ENCODE peak calls at places on chromosomes 4 and X, in seven cellular contexts. I is mesendoderm, W is Peyer's patch, R is brain microvascular endothelial cell, C is neuronal stem cell, Q is kidney, O is right lobe of liver. D is an unnamed sample.

GRCh38 chrX:141668371-141668770 is 30.2 kb downstream of the SPANXD start:
- DNase-seq in I (no peak), W (no peak), R (no peak), C (no peak), Q (no peak), O (no peak), D (no peak)

GRCh38 chr4:7989654-7990053 is 50.0 kb upstream of the AFAP1 start:
- DNase-seq in I (no peak), W (no peak), R (no peak), C (no peak), Q (no peak), O (no peak), D (no peak)

GRCh38 chr4:183758006-183758734 is 99.1 kb downstream of the TRAPPC11 start:
- DNase-seq in I (peak), W (no peak), R (no peak), C (peak), Q (peak), O (peak), D (no peak)

GRCh38 chrX:32614707-32615106 is 596.6 kb downstream of the DMD start:
- DNase-seq in I (no peak), W (no peak), R (no peak), C (no peak), Q (no peak), O (no peak), D (no peak)

GRCh38 chr4:142406917-142407501 is 439.1 kb downstream of the INPP4B start:
- DNase-seq in I (no peak), W (no peak), R (no peak), C (no peak), Q (no peak), O (no peak), D (no peak)

GRCh38 chr4:56505269-56506109 is at the start of gene ARL9:
- DNase-seq in I (peak), W (peak), R (peak), C (peak), Q (peak), O (peak), D (peak)

GRCh38 chr4:143296397-143297067 is 40.1 kb upstream of the GAB1 start:
- DNase-seq in I (no peak), W (no peak), R (no peak), C (no peak), Q (no peak), O (no peak), D (no peak)

GRCh38 chr4:82745173-82745842 is 53.3 kb downstream of the SCD5 start:
- DNase-seq in I (peak), W (no peak), R (peak), C (peak), Q (no peak), O (no peak), D (peak)

GRCh38 chrX:103151799-103152198 is 58.9 kb upstream of the NXF3 start:
- DNase-seq in I (peak), W (no peak), R (no peak), C (no peak), Q (no peak), O (no peak), D (no peak)

GRCh38 chr4:28966982-28967381 is 1753.2 kb upstream of the PCDH7 start:
- DNase-seq in I (peak), W (no peak), R (peak), C (no peak), Q (no peak), O (no peak), D (no peak)

GRCh38 chrX:1593286-1594271 is 2.2 kb downstream of the AKAP17A start:
- DNase-seq in I (no peak), W (no peak), R (no peak), C (no peak), Q (no peak), O (no peak), D (no peak)

GRCh38 chrX:1591102-1591862 is at the start of gene AKAP17A:
- DNase-seq in I (peak), W (peak), R (peak), C (peak), Q (peak), O (peak), D (peak)

GRCh38 chrX:1592128-1592862 is 891 bp downstream of the AKAP17A start:
- DNase-seq in I (peak), W (no peak), R (peak), C (no peak), Q (peak), O (peak), D (no peak)

GRCh38 chrX:1591863-1592127 is 391 bp downstream of the AKAP17A start:
- DNase-seq in I (no peak), W (no peak), R (no peak), C (no peak), Q (no peak), O (no peak), D (no peak)

GRCh38 chrX:1592863-1593201 is 1.4 kb downstream of the AKAP17A start:
- DNase-seq in I (no peak), W (no peak), R (no peak), C (no peak), Q (no peak), O (no peak), D (no peak)
- H3K4me3 ChIP-seq in I (peak), W (peak), R (peak), C (peak), Q (peak), O (peak), D (peak)

GRCh38 chr4:87391783-87392054 is 731 bp upstream of the HSD17B11 start:
- DNase-seq in I (no peak), W (no peak), R (no peak), C (no peak), Q (no peak), O (no peak), D (no peak)

GRCh38 chr4:87392183-87392582 is 1.2 kb upstream of the HSD17B11 start:
- DNase-seq in I (no peak), W (no peak), R (no peak), C (no peak), Q (no peak), O (no peak), D (no peak)

GRCh38 chr4:87390931-87391782 is at the start of gene HSD17B11:
- DNase-seq in I (peak), W (peak), R (peak), C (peak), Q (peak), O (peak), D (peak)

GRCh38 chr4:87382931-87383330 is 8.1 kb downstream of the HSD17B11 start:
- DNase-seq in I (no peak), W (no peak), R (no peak), C (no peak), Q (no peak), O (no peak), D (no peak)

GRCh38 chr4:87387237-87387636 is 3.8 kb downstream of the HSD17B11 start:
- DNase-seq in I (no peak), W (peak), R (no peak), C (no peak), Q (no peak), O (no peak), D (no peak)
- H3K4me3 ChIP-seq in I (no peak), W (peak), R (no peak), C (no peak), Q (no peak), O (peak), D (no peak)

DNA sequence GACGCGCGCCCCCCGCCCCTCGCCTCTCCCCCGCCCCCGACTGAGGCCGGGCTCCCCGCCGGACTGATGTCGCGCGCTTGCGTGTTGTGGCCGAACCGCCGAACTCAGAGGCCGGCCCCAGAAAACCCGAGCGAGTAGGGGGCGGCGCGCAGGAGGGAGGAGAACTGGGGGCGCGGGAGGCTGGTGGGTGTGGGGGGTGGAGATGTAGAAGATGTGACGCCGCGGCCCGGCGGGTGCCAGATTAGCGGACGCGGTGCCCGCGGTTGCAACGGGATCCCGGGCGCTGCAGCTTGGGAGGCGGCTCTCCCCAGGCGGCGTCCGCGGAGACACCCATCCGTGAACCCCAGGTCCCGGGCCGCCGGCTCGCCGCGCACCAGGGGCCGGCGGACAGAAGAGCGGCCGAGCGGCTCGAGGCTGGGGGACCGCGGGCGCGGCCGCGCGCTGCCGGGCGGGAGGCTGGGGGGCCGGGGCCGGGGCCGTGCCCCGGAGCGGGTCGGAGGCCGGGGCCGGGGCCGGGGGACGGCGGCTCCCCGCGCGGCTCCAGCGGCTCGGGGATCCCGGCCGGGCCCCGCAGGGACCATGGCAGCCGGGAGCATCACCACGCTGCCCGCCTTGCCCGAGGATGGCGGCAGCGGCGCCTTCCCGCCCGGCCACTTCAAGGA is at the start of gene FGF2:
- DNase-seq in I (peak), W (peak), R (peak), C (peak), Q (peak), O (peak), D (no peak)
- H3K4me3 ChIP-seq in I (peak), W (peak), R (peak), C (peak), Q (peak), O (peak), D (peak)

GRCh38 chr4:95547708-95548471 is 883 bp downstream of the UNC5C start:
- DNase-seq in I (no peak), W (peak), R (peak), C (peak), Q (peak), O (peak), D (no peak)
- H3K4me3 ChIP-seq in I (peak), W (peak), R (peak), C (peak), Q (peak), O (peak), D (no peak)